ENCODE peak calls at places on chromosomes 16 and 17, in six cellular contexts. One of them, this sample, is unnamed.

GRCh38 chr17:38747385-38748328 is 479 bp downstream of the PCGF2 start:
- DNase-seq in AG10803: no peak
- DNase-seq in coronary artery: no peak
- DNase-seq in CD8-positive, alpha-beta T cell: no peak
- DNase-seq in A673: peak
- DNase-seq in endodermal cell: peak
- DNase-seq in this sample: no peak

GRCh38 chr17:56761387-56761786 is 72.3 kb downstream of the C17orf67 start:
- DNase-seq in A673: no peak
- DNase-seq in CD8-positive, alpha-beta T cell: no peak
- DNase-seq in endodermal cell: no peak
- DNase-seq in coronary artery: no peak
- DNase-seq in AG10803: no peak
- DNase-seq in this sample: no peak

GRCh38 chr17:45132302-45132568 is at the start of gene PLCD3:
- DNase-seq in AG10803: no peak
- DNase-seq in coronary artery: no peak
- DNase-seq in CD8-positive, alpha-beta T cell: no peak
- DNase-seq in endodermal cell: no peak
- DNase-seq in A673: no peak
- DNase-seq in this sample: no peak

GRCh38 chr17:57226793-57227192 is 29.5 kb upstream of the MSI2 start:
- DNase-seq in A673: no peak
- DNase-seq in CD8-positive, alpha-beta T cell: no peak
- DNase-seq in endodermal cell: no peak
- DNase-seq in coronary artery: no peak
- DNase-seq in AG10803: no peak
- DNase-seq in this sample: no peak

GRCh38 chr16:66030036-66030435 is 336.5 kb upstream of the CDH5 start:
- DNase-seq in AG10803: peak
- DNase-seq in CD8-positive, alpha-beta T cell: no peak
- DNase-seq in endodermal cell: peak
- DNase-seq in A673: no peak
- DNase-seq in coronary artery: no peak
- DNase-seq in this sample: peak

GRCh38 chr16:55465077-55465896 is 13.7 kb upstream of the MMP2 start:
- DNase-seq in CD8-positive, alpha-beta T cell: peak
- DNase-seq in A673: peak
- DNase-seq in endodermal cell: peak
- DNase-seq in AG10803: peak
- DNase-seq in coronary artery: no peak
- DNase-seq in this sample: peak

GRCh38 chr16:67885976-67886375 is 1.3 kb downstream of the NRN1L start:
- DNase-seq in AG10803: no peak
- DNase-seq in A673: no peak
- DNase-seq in endodermal cell: no peak
- DNase-seq in coronary artery: no peak
- DNase-seq in CD8-positive, alpha-beta T cell: no peak
- DNase-seq in this sample: no peak

GRCh38 chr17:44417553-44417952 is 28.1 kb upstream of the ITGA2B start:
- DNase-seq in endodermal cell: no peak
- DNase-seq in A673: no peak
- DNase-seq in CD8-positive, alpha-beta T cell: no peak
- DNase-seq in AG10803: peak
- DNase-seq in coronary artery: no peak
- DNase-seq in this sample: peak

GRCh38 chr17:62592305-62593099 is 35.0 kb upstream of the MRC2 start:
- DNase-seq in AG10803: peak
- DNase-seq in CD8-positive, alpha-beta T cell: no peak
- DNase-seq in A673: peak
- DNase-seq in coronary artery: no peak
- DNase-seq in endodermal cell: no peak
- DNase-seq in this sample: no peak

GRCh38 chr16:13961099-13961811 is 41.3 kb downstream of the ERCC4 start:
- DNase-seq in CD8-positive, alpha-beta T cell: no peak
- DNase-seq in A673: peak
- DNase-seq in endodermal cell: no peak
- DNase-seq in AG10803: no peak
- DNase-seq in coronary artery: no peak
- DNase-seq in this sample: peak

GRCh38 chr16:48676836-48677235 is 66.9 kb upstream of the N4BP1 start:
- DNase-seq in endodermal cell: no peak
- DNase-seq in AG10803: peak
- DNase-seq in A673: peak
- DNase-seq in coronary artery: no peak
- DNase-seq in CD8-positive, alpha-beta T cell: no peak
- DNase-seq in this sample: peak

GRCh38 chr17:10177921-10178788 is 20.3 kb downstream of the GAS7 start:
- DNase-seq in AG10803: peak
- DNase-seq in CD8-positive, alpha-beta T cell: no peak
- DNase-seq in A673: peak
- DNase-seq in coronary artery: no peak
- DNase-seq in endodermal cell: peak
- DNase-seq in this sample: peak

GRCh38 chr16:86886651-86887050 is 308.3 kb downstream of the FOXL1 start:
- DNase-seq in A673: no peak
- DNase-seq in CD8-positive, alpha-beta T cell: no peak
- DNase-seq in coronary artery: no peak
- DNase-seq in AG10803: no peak
- DNase-seq in endodermal cell: no peak
- DNase-seq in this sample: no peak

GRCh38 chr16:2025878-2026460 is 733 bp upstream of the NHERF2 start:
- DNase-seq in CD8-positive, alpha-beta T cell: no peak
- DNase-seq in A673: no peak
- DNase-seq in AG10803: no peak
- DNase-seq in endodermal cell: no peak
- DNase-seq in coronary artery: no peak
- DNase-seq in this sample: no peak
- H3K4me3 ChIP-seq in CD8-positive, alpha-beta T cell: peak
- H3K4me3 ChIP-seq in A673: no peak
- H3K4me3 ChIP-seq in AG10803: peak
- H3K4me3 ChIP-seq in endodermal cell: no peak
- H3K4me3 ChIP-seq in coronary artery: peak
- H3K4me3 ChIP-seq in this sample: no peak

GRCh38 chr17:82879241-82879640 is 39.4 kb upstream of the ZNF750 start:
- DNase-seq in AG10803: no peak
- DNase-seq in A673: no peak
- DNase-seq in CD8-positive, alpha-beta T cell: no peak
- DNase-seq in endodermal cell: no peak
- DNase-seq in coronary artery: no peak
- DNase-seq in this sample: no peak

GRCh38 chr17:82876149-82876548 is 36.3 kb upstream of the ZNF750 start:
- DNase-seq in endodermal cell: no peak
- DNase-seq in coronary artery: no peak
- DNase-seq in CD8-positive, alpha-beta T cell: no peak
- DNase-seq in A673: no peak
- DNase-seq in AG10803: peak
- DNase-seq in this sample: peak

GRCh38 chr17:82875418-82875856 is 35.6 kb upstream of the ZNF750 start:
- DNase-seq in coronary artery: no peak
- DNase-seq in AG10803: no peak
- DNase-seq in A673: no peak
- DNase-seq in CD8-positive, alpha-beta T cell: no peak
- DNase-seq in endodermal cell: peak
- DNase-seq in this sample: no peak

GRCh38 chr17:82878545-82878944 is 38.7 kb upstream of the ZNF750 start:
- DNase-seq in AG10803: no peak
- DNase-seq in endodermal cell: no peak
- DNase-seq in coronary artery: no peak
- DNase-seq in CD8-positive, alpha-beta T cell: no peak
- DNase-seq in A673: no peak
- DNase-seq in this sample: no peak

DNA sequence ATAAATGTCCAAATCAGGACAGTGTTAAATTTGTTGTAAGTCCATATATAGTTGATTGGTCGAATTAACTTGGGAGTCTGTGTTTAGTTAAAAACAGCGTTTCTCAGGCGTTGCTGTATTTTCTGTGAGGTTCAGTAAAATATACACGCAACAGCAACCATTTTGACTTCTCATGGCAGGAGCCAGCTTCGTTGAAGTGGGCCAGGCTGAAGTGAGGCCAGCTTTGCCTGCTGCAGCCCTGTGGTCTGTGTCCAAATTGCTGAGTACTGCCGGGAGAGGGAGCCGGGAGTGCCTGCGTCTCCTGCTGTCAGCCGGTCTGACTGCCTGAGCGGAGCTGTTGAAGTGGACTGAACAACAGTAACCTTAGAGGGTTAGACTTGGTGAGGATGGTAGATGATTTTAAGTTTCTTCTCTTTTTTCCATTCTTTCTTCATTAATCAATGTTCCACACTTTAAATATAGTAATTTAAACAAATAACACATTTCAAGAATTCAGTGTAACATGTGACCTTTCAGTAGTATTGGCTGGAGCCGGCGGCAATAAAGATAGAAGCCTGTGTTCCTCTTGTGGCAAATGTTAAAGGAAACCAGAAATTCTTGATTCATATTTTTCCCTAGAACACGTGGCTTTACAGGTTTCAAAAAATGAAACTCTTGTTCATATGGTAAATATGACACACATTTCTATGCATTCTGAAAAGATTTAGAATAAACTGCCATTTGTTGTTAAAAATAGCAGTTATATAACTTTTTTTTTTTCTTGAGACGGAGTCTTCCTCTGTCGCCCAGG is 37.0 kb upstream of the ZNF750 start:
- DNase-seq in coronary artery: no peak
- DNase-seq in A673: peak
- DNase-seq in AG10803: peak
- DNase-seq in CD8-positive, alpha-beta T cell: no peak
- DNase-seq in endodermal cell: peak
- DNase-seq in this sample: peak
- H3K4me3 ChIP-seq in coronary artery: no peak
- H3K4me3 ChIP-seq in A673: no peak
- H3K4me3 ChIP-seq in AG10803: no peak
- H3K4me3 ChIP-seq in CD8-positive, alpha-beta T cell: no peak
- H3K4me3 ChIP-seq in endodermal cell: no peak
- H3K4me3 ChIP-seq in this sample: no peak

GRCh38 chr16:2159052-2159838 is 3.7 kb downstream of the TRAF7 start:
- DNase-seq in A673: peak
- DNase-seq in CD8-positive, alpha-beta T cell: no peak
- DNase-seq in AG10803: peak
- DNase-seq in coronary artery: peak
- DNase-seq in endodermal cell: no peak
- DNase-seq in this sample: peak
- H3K4me3 ChIP-seq in A673: no peak
- H3K4me3 ChIP-seq in CD8-positive, alpha-beta T cell: no peak
- H3K4me3 ChIP-seq in AG10803: peak
- H3K4me3 ChIP-seq in coronary artery: peak
- H3K4me3 ChIP-seq in endodermal cell: no peak
- H3K4me3 ChIP-seq in this sample: peak

DNA sequence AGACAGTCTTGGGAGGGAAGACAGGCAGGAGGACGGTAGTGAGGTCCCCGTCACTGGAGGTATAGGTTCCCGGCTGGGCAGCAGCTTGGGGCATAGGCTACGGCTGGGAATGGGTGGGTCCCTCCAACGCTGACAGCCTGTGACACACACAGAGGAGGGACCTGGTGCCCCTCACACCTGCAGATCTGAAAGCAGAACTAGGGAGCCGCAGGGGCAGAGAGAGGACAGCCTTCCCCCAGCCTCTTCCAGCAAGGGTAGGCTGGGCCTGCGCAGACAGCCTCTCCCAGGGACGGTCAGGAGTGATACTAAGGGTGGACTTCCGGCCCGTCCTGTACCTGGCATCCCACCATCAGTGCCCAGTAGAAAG is 2.0 kb downstream of the P2RX1 start:
- DNase-seq in A673: no peak
- DNase-seq in AG10803: no peak
- DNase-seq in CD8-positive, alpha-beta T cell: no peak
- DNase-seq in endodermal cell: no peak
- DNase-seq in coronary artery: no peak
- DNase-seq in this sample: no peak
- H3K4me3 ChIP-seq in A673: no peak
- H3K4me3 ChIP-seq in AG10803: no peak
- H3K4me3 ChIP-seq in CD8-positive, alpha-beta T cell: no peak
- H3K4me3 ChIP-seq in endodermal cell: no peak
- H3K4me3 ChIP-seq in coronary artery: peak
- H3K4me3 ChIP-seq in this sample: no peak

DNA sequence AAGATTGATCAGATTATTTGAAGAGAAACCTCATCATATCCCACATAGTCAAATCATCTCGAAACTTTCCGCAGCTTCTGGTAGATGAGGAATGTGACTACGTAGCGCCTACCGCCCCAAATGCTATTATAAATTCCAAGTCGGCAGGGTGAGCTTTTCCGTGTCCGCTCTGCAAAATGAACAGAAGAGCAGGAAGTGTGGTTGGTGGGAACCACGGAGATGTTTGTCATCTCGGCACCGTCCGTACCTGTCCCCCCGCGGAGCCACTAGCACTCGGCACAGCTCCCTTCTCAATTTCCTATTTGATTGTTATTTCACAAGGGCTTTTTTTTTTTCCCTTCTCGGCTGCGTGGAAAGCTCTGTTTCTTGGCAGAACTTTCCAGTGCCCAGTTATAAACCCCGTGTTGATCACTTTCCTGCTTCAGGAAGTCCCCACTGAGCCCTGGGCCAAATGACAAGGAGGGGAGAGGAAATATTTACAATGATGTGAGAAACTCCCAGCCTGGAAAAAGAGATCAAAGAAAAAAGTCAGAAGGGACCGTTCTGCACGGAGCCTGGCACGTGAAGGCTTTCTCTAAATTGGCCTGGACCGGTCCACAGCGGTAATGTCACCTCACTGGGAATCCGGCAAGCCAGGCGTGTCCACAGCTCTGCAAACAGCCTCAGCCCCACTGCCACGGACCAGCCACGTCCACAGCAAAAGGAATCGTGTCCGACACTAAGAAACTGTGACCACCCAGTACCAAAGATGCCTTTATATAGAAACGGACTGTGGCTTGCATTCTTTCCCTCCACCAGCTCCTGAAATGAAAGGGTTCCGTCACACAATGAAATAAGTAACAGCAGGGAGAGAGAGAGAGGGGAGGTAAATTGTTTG is 65.0 kb downstream of the MRM3 start:
- DNase-seq in CD8-positive, alpha-beta T cell: no peak
- DNase-seq in coronary artery: no peak
- DNase-seq in endodermal cell: no peak
- DNase-seq in AG10803: peak
- DNase-seq in A673: peak
- DNase-seq in this sample: peak
- H3K4me3 ChIP-seq in CD8-positive, alpha-beta T cell: no peak
- H3K4me3 ChIP-seq in coronary artery: peak
- H3K4me3 ChIP-seq in endodermal cell: no peak
- H3K4me3 ChIP-seq in AG10803: peak
- H3K4me3 ChIP-seq in A673: peak
- H3K4me3 ChIP-seq in this sample: no peak

DNA sequence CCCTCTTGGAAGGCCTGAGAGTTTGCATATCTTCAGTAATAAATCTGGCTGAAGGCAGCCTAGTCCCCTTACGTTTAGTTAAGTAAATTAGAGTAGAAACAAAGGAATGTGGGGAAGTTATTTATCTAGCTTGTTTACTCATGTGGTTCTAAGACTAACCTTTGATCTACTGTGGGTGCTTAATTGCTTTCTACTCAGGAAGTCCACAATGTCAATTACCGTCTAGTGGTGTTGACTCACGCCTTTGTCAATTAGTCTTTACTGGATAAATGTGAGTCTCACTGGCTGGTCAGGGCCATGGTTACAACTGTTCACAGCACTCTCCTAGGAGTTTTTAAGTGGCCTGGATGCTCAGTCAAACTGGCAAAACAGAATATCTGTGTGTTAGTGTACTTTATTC is 2338.4 kb downstream of the TP53TG3F start:
- DNase-seq in A673: no peak
- DNase-seq in endodermal cell: no peak
- DNase-seq in AG10803: no peak
- DNase-seq in CD8-positive, alpha-beta T cell: no peak
- DNase-seq in coronary artery: no peak
- DNase-seq in this sample: no peak
- H3K4me3 ChIP-seq in A673: no peak
- H3K4me3 ChIP-seq in endodermal cell: no peak
- H3K4me3 ChIP-seq in AG10803: no peak
- H3K4me3 ChIP-seq in CD8-positive, alpha-beta T cell: no peak
- H3K4me3 ChIP-seq in coronary artery: no peak
- H3K4me3 ChIP-seq in this sample: no peak